ENCODE peak calls at places on chromosomes 5 and 9, in six cellular contexts. A, N, G, X, O and S are unnamed samples.

GRCh38 chr5:1194378-1194777 is 7.0 kb upstream of the SLC6A19 start:
- DNase-seq in G (no peak), X (no peak), N (no peak), A (no peak), O (no peak), S (no peak)

GRCh38 chr9:79581388-79581787 is 9.6 kb downstream of the TLE4 start:
- DNase-seq in G (no peak), X (no peak), A (no peak), N (no peak), O (no peak), S (no peak)

GRCh38 chr5:157463621-157464407 is 3.8 kb downstream of the NIPAL4 start:
- DNase-seq in N (peak), X (no peak), O (no peak), G (no peak), A (no peak), S (no peak)

GRCh38 chr9:117616436-117616835 is 87.8 kb upstream of the TLR4 start:
- DNase-seq in G (no peak), X (no peak), O (no peak), N (no peak), A (peak), S (no peak)

GRCh38 chr5:93579561-93580386 is 1.2 kb downstream of the NR2F1-AS1 start:
- DNase-seq in O (peak), A (no peak), N (peak), X (no peak), G (no peak), S (peak)

GRCh38 chr9:32581512-32582143 is 8.7 kb upstream of the NDUFB6 start:
- DNase-seq in N (peak), O (no peak), G (no peak), A (peak), X (no peak), S (no peak)

GRCh38 chr9:3526903-3527652 is 1.3 kb upstream of the RFX3 start:
- DNase-seq in G (peak), N (no peak), X (no peak), A (peak), O (no peak), S (no peak)

GRCh38 chr5:153952057-153952456 is 86.7 kb downstream of the FAM114A2 start:
- DNase-seq in G (no peak), N (no peak), A (no peak), O (no peak), X (no peak), S (no peak)

GRCh38 chr5:55223219-55223987 is 3.7 kb downstream of the MCIDAS start:
- DNase-seq in N (no peak), G (no peak), O (no peak), X (no peak), A (no peak), S (no peak)

GRCh38 chr5:138457532-138458275 is 7.6 kb upstream of the EGR1 start:
- DNase-seq in N (no peak), G (no peak), X (no peak), O (no peak), A (no peak), S (no peak)

GRCh38 chr5:60101561-60101960 is 208.0 kb upstream of the PDE4D start:
- DNase-seq in O (no peak), G (no peak), X (no peak), N (no peak), A (no peak), S (no peak)

GRCh38 chr5:151155149-151155776 is 2.3 kb downstream of the ANXA6 start:
- DNase-seq in O (no peak), G (peak), X (no peak), A (no peak), N (no peak), S (no peak)

GRCh38 chr9:3942351-3942750 is 357.5 kb downstream of the GLIS3 start:
- DNase-seq in O (no peak), X (no peak), G (no peak), N (no peak), A (no peak), S (no peak)

GRCh38 chr5:128227984-128228383 is 144.4 kb downstream of the SLC12A2 start:
- DNase-seq in A (no peak), O (no peak), N (peak), X (no peak), G (no peak), S (no peak)

GRCh38 chr5:10157085-10157669 is 92.5 kb downstream of the ATPSCKMT start:
- DNase-seq in A (no peak), G (no peak), N (no peak), O (no peak), X (no peak), S (no peak)

GRCh38 chr9:136655244-136656225 is 7.2 kb upstream of the EGFL7 start:
- DNase-seq in A (no peak), G (no peak), X (peak), N (no peak), O (no peak), S (no peak)

GRCh38 chr5:68661237-68661636 is 432.6 kb upstream of the SLC30A5 start:
- DNase-seq in N (peak), G (no peak), X (no peak), A (no peak), O (no peak), S (no peak)

GRCh38 chr5:33167541-33167940 is 273.2 kb upstream of the TARS1 start:
- DNase-seq in O (no peak), X (no peak), G (no peak), N (no peak), A (no peak), S (no peak)

GRCh38 chr5:72379936-72380335 is 59.8 kb downstream of the PTCD2 start:
- DNase-seq in A (no peak), G (no peak), X (no peak), O (no peak), N (peak), S (no peak)

GRCh38 chr5:134438641-134439621 is 27.2 kb upstream of the CDKN2AIPNL start:
- DNase-seq in O (peak), A (no peak), N (peak), X (peak), G (no peak), S (peak)

GRCh38 chr5:58056546-58056945 is 403.3 kb downstream of the PLK2 start:
- DNase-seq in O (no peak), N (no peak), A (no peak), G (no peak), X (no peak), S (no peak)

GRCh38 chr5:89968870-89969472 is 440.6 kb downstream of the CETN3 start:
- DNase-seq in A (no peak), X (peak), N (no peak), G (no peak), O (no peak), S (no peak)

GRCh38 chr5:137215261-137215660 is 283.9 kb downstream of the SPOCK1 start:
- DNase-seq in X (no peak), O (no peak), N (no peak), G (no peak), A (no peak), S (no peak)

GRCh38 chr9:93996367-93996766 is 41.2 kb upstream of the BARX1 start:
- DNase-seq in N (no peak), X (no peak), G (no peak), O (no peak), A (no peak), S (no peak)

GRCh38 chr5:33794550-33795300 is 97.1 kb downstream of the ADAMTS12 start:
- DNase-seq in A (no peak), G (no peak), X (no peak), N (no peak), O (no peak), S (no peak)

GRCh38 chr5:60649288-60649917 is 50.6 kb downstream of the DEPDC1B start:
- DNase-seq in N (peak), O (no peak), X (no peak), G (no peak), A (peak), S (no peak)

GRCh38 chr5:56829137-56829536 is 13.8 kb downstream of the MAP3K1 start:
- DNase-seq in O (no peak), N (no peak), A (no peak), X (no peak), G (peak), S (no peak)